ENCODE peak calls at places on chromosomes 6 and 20, in ten cellular contexts. One of them, this sample, is unnamed.
A peak's percentile ranks its signal among the peaks of the same experiment; 100 is the strongest.

GRCh38 chr20:46820682-46821081 is 74.0 kb upstream of the EYA2 start:
- DNase-seq in ascending aorta: no peak
- DNase-seq in tibial nerve: no peak
- DNase-seq in stomach: peak; percentile 30
- DNase-seq in cardiac muscle cell: peak; percentile 49
- DNase-seq in trophoblast cell: no peak
- DNase-seq in transverse colon: peak; percentile 71
- DNase-seq in BE2C: no peak
- DNase-seq in adrenal gland: no peak
- DNase-seq in PC-3: no peak
- DNase-seq in this sample: peak; percentile 12

GRCh38 chr6:138492871-138493270 is 6.4 kb downstream of the NHSL1 start:
- DNase-seq in cardiac muscle cell: no peak
- DNase-seq in ascending aorta: no peak
- DNase-seq in PC-3: no peak
- DNase-seq in trophoblast cell: no peak
- DNase-seq in tibial nerve: no peak
- DNase-seq in transverse colon: no peak
- DNase-seq in stomach: no peak
- DNase-seq in BE2C: no peak
- DNase-seq in adrenal gland: no peak
- DNase-seq in this sample: no peak

GRCh38 chr20:9200196-9200595 is 131.3 kb downstream of the PLCB4 start:
- DNase-seq in transverse colon: no peak
- DNase-seq in stomach: no peak
- DNase-seq in cardiac muscle cell: no peak
- DNase-seq in adrenal gland: no peak
- DNase-seq in ascending aorta: no peak
- DNase-seq in trophoblast cell: no peak
- DNase-seq in tibial nerve: no peak
- DNase-seq in BE2C: no peak
- DNase-seq in PC-3: no peak
- DNase-seq in this sample: no peak

GRCh38 chr6:133315811-133316210 is 74.7 kb downstream of the EYA4 start:
- DNase-seq in BE2C: peak; percentile 54
- DNase-seq in tibial nerve: no peak
- DNase-seq in stomach: no peak
- DNase-seq in transverse colon: no peak
- DNase-seq in adrenal gland: no peak
- DNase-seq in ascending aorta: no peak
- DNase-seq in cardiac muscle cell: no peak
- DNase-seq in trophoblast cell: no peak
- DNase-seq in PC-3: no peak
- DNase-seq in this sample: no peak

GRCh38 chr20:58012731-58013510 is 215.5 kb downstream of the ANKRD60 start:
- DNase-seq in ascending aorta: no peak
- DNase-seq in stomach: no peak
- DNase-seq in trophoblast cell: no peak
- DNase-seq in adrenal gland: no peak
- DNase-seq in cardiac muscle cell: no peak
- DNase-seq in tibial nerve: no peak
- DNase-seq in PC-3: no peak
- DNase-seq in BE2C: no peak
- DNase-seq in transverse colon: no peak
- DNase-seq in this sample: no peak

GRCh38 chr6:95176322-95176721 is 401.0 kb upstream of the MANEA start:
- DNase-seq in PC-3: no peak
- DNase-seq in stomach: no peak
- DNase-seq in ascending aorta: no peak
- DNase-seq in cardiac muscle cell: no peak
- DNase-seq in trophoblast cell: no peak
- DNase-seq in transverse colon: no peak
- DNase-seq in adrenal gland: no peak
- DNase-seq in BE2C: no peak
- DNase-seq in tibial nerve: no peak
- DNase-seq in this sample: peak; percentile 75

GRCh38 chr6:52929321-52930164 is 20.0 kb upstream of the GSTA3 start:
- DNase-seq in ascending aorta: no peak
- DNase-seq in BE2C: peak; percentile 85
- DNase-seq in adrenal gland: peak; percentile 79
- DNase-seq in transverse colon: no peak
- DNase-seq in stomach: peak; percentile 66
- DNase-seq in trophoblast cell: peak; percentile 80
- DNase-seq in tibial nerve: no peak
- DNase-seq in PC-3: peak; percentile 96
- DNase-seq in cardiac muscle cell: no peak
- DNase-seq in this sample: peak; percentile 50

GRCh38 chr20:13166006-13166405 is 55.1 kb upstream of the ISM1 start:
- DNase-seq in tibial nerve: no peak
- DNase-seq in transverse colon: no peak
- DNase-seq in stomach: no peak
- DNase-seq in trophoblast cell: no peak
- DNase-seq in cardiac muscle cell: peak; percentile 54
- DNase-seq in adrenal gland: no peak
- DNase-seq in ascending aorta: no peak
- DNase-seq in PC-3: no peak
- DNase-seq in BE2C: no peak
- DNase-seq in this sample: no peak

GRCh38 chr6:2817778-2818443 is 23.8 kb downstream of the SERPINB1 start:
- DNase-seq in BE2C: no peak
- DNase-seq in ascending aorta: no peak
- DNase-seq in trophoblast cell: no peak
- DNase-seq in adrenal gland: no peak
- DNase-seq in PC-3: peak; percentile 93
- DNase-seq in tibial nerve: no peak
- DNase-seq in transverse colon: no peak
- DNase-seq in stomach: no peak
- DNase-seq in cardiac muscle cell: no peak
- DNase-seq in this sample: no peak

GRCh38 chr20:22495172-22495571 is 89.2 kb downstream of the FOXA2 start:
- DNase-seq in cardiac muscle cell: no peak
- DNase-seq in BE2C: no peak
- DNase-seq in adrenal gland: no peak
- DNase-seq in transverse colon: no peak
- DNase-seq in ascending aorta: no peak
- DNase-seq in trophoblast cell: no peak
- DNase-seq in PC-3: no peak
- DNase-seq in stomach: no peak
- DNase-seq in tibial nerve: no peak
- DNase-seq in this sample: no peak

GRCh38 chr20:49132995-49133451 is 55.1 kb downstream of the STAU1 start:
- DNase-seq in cardiac muscle cell: peak; percentile 72
- DNase-seq in adrenal gland: no peak
- DNase-seq in transverse colon: no peak
- DNase-seq in PC-3: peak; percentile 90
- DNase-seq in trophoblast cell: peak; percentile 21
- DNase-seq in stomach: no peak
- DNase-seq in tibial nerve: no peak
- DNase-seq in ascending aorta: no peak
- DNase-seq in BE2C: peak; percentile 37
- DNase-seq in this sample: peak; percentile 84

DNA sequence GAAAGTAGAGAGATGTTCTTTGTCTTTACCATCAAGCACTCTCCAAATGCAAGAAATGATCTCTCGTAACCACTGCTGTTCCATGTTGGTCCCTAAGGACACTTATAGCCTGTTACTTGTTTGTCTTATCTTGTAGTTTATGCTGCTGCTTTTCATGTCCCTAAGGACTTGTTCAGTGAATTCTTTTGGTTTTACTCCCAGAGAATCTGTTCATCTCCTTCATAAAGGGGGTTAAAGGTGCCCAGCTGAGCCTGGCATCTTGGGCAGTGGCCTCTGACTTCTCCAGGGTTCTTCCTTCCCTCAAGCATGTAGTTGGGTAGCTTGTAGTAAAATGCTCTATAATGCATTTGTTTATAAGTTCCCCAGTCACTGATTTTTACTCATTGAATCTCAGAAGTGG is 864 bp upstream of the PKIG start:
- DNase-seq in ascending aorta: no peak
- DNase-seq in adrenal gland: no peak
- DNase-seq in BE2C: no peak
- DNase-seq in transverse colon: no peak
- DNase-seq in stomach: no peak
- DNase-seq in tibial nerve: no peak
- DNase-seq in cardiac muscle cell: no peak
- DNase-seq in trophoblast cell: no peak
- DNase-seq in PC-3: no peak
- DNase-seq in this sample: peak; percentile 33
- H3K4me1 ChIP-seq in ascending aorta: peaks cover 18% of the 10 kb centered on the region
- H3K4me1 ChIP-seq in adrenal gland: peaks cover 35% of the 10 kb centered on the region
- H3K4me1 ChIP-seq in BE2C: no peaks in the 10 kb centered on the region
- H3K4me1 ChIP-seq in transverse colon: peaks cover 30% of the 10 kb centered on the region
- H3K4me1 ChIP-seq in stomach: peaks cover 57% of the 10 kb centered on the region
- H3K4me1 ChIP-seq in tibial nerve: no peaks in the 10 kb centered on the region
- H3K4me1 ChIP-seq in cardiac muscle cell: peaks cover 27% of the 10 kb centered on the region
- H3K4me1 ChIP-seq in trophoblast cell: peaks cover 17% of the 10 kb centered on the region
- H3K4me1 ChIP-seq in PC-3: peaks cover 25% of the 10 kb centered on the region
- H3K4me1 ChIP-seq in this sample: peaks cover 48% of the 10 kb centered on the region

GRCh38 chr6:36788186-36788585 is 51.1 kb downstream of the CPNE5 start:
- DNase-seq in transverse colon: no peak
- DNase-seq in ascending aorta: no peak
- DNase-seq in BE2C: no peak
- DNase-seq in tibial nerve: no peak
- DNase-seq in cardiac muscle cell: no peak
- DNase-seq in PC-3: no peak
- DNase-seq in stomach: no peak
- DNase-seq in trophoblast cell: no peak
- DNase-seq in adrenal gland: no peak
- DNase-seq in this sample: no peak
- H3K27me3 ChIP-seq in transverse colon: peaks cover 5% of the 10 kb centered on the region
- H3K27me3 ChIP-seq in ascending aorta: no peaks in the 10 kb centered on the region
- H3K27me3 ChIP-seq in BE2C: no peaks in the 10 kb centered on the region
- H3K27me3 ChIP-seq in tibial nerve: no peaks in the 10 kb centered on the region
- H3K27me3 ChIP-seq in cardiac muscle cell: no peaks in the 10 kb centered on the region
- H3K27me3 ChIP-seq in PC-3: peaks cover 12% of the 10 kb centered on the region
- H3K27me3 ChIP-seq in stomach: no peaks in the 10 kb centered on the region
- H3K27me3 ChIP-seq in trophoblast cell: no peaks in the 10 kb centered on the region
- H3K27me3 ChIP-seq in adrenal gland: no peaks in the 10 kb centered on the region
- H3K27me3 ChIP-seq in this sample: no peaks in the 10 kb centered on the region

GRCh38 chr6:157455731-157456523 is 74.9 kb downstream of the ZDHHC14 start:
- DNase-seq in BE2C: no peak
- DNase-seq in trophoblast cell: no peak
- DNase-seq in tibial nerve: no peak
- DNase-seq in adrenal gland: no peak
- DNase-seq in PC-3: no peak
- DNase-seq in cardiac muscle cell: no peak
- DNase-seq in stomach: no peak
- DNase-seq in transverse colon: no peak
- DNase-seq in ascending aorta: no peak
- DNase-seq in this sample: no peak

GRCh38 chr6:157453131-157453530 is 72.1 kb downstream of the ZDHHC14 start:
- DNase-seq in PC-3: no peak
- DNase-seq in trophoblast cell: no peak
- DNase-seq in BE2C: no peak
- DNase-seq in stomach: no peak
- DNase-seq in transverse colon: no peak
- DNase-seq in adrenal gland: no peak
- DNase-seq in tibial nerve: no peak
- DNase-seq in ascending aorta: no peak
- DNase-seq in cardiac muscle cell: no peak
- DNase-seq in this sample: no peak

GRCh38 chr6:157453978-157454377 is 73.0 kb downstream of the ZDHHC14 start:
- DNase-seq in ascending aorta: no peak
- DNase-seq in adrenal gland: no peak
- DNase-seq in cardiac muscle cell: no peak
- DNase-seq in PC-3: no peak
- DNase-seq in tibial nerve: no peak
- DNase-seq in transverse colon: no peak
- DNase-seq in trophoblast cell: no peak
- DNase-seq in stomach: no peak
- DNase-seq in BE2C: no peak
- DNase-seq in this sample: no peak

GRCh38 chr6:157456524-157456829 is 75.5 kb downstream of the ZDHHC14 start:
- DNase-seq in stomach: no peak
- DNase-seq in cardiac muscle cell: no peak
- DNase-seq in adrenal gland: no peak
- DNase-seq in PC-3: no peak
- DNase-seq in trophoblast cell: peak; percentile 32
- DNase-seq in BE2C: no peak
- DNase-seq in ascending aorta: no peak
- DNase-seq in tibial nerve: no peak
- DNase-seq in transverse colon: no peak
- DNase-seq in this sample: no peak

DNA sequence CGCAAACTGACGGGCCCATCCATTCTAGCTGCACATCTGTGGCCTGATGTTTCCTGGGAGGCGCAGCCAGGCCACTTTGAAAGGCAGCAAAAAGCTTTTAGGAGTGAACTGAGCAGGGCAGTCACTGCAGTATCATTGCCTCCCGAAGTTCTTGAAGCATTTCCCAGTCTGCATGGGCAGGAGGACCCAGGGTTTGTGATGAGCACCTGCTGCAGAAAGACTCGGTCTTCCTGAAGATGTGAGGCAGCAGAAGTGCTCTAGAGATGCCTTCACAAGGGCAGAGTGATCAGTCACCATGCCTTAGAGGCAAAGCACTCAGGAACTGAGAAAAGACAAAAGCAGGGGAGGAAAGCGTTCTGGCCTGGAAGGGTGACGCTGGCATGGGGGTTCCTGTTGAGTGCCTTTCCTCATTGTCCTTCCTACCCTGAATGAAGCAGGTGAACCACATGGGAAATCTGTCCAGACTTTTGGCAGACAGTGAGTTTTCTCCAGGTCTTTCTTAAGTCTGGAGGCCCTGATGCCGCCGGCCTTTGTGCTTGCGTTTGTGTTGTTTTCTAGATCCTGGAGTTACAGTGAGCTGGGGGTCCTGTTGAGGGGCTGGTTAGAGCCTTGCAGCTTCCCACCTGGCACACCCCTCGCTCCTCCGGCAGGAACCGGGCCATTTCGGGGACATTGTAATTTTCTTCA is 74.2 kb downstream of the ZDHHC14 start:
- DNase-seq in cardiac muscle cell: no peak
- DNase-seq in PC-3: no peak
- DNase-seq in trophoblast cell: no peak
- DNase-seq in stomach: no peak
- DNase-seq in transverse colon: no peak
- DNase-seq in tibial nerve: no peak
- DNase-seq in BE2C: no peak
- DNase-seq in adrenal gland: no peak
- DNase-seq in ascending aorta: no peak
- DNase-seq in this sample: no peak
- H3K4me1 ChIP-seq in cardiac muscle cell: no peaks in the 10 kb centered on the region
- H3K4me1 ChIP-seq in PC-3: no peaks in the 10 kb centered on the region
- H3K4me1 ChIP-seq in trophoblast cell: no peaks in the 10 kb centered on the region
- H3K4me1 ChIP-seq in stomach: peaks cover 4% of the 10 kb centered on the region
- H3K4me1 ChIP-seq in transverse colon: peaks cover 12% of the 10 kb centered on the region
- H3K4me1 ChIP-seq in tibial nerve: no peaks in the 10 kb centered on the region
- H3K4me1 ChIP-seq in BE2C: no peaks in the 10 kb centered on the region
- H3K4me1 ChIP-seq in adrenal gland: no peaks in the 10 kb centered on the region
- H3K4me1 ChIP-seq in ascending aorta: no peaks in the 10 kb centered on the region
- H3K4me1 ChIP-seq in this sample: no peaks in the 10 kb centered on the region

DNA sequence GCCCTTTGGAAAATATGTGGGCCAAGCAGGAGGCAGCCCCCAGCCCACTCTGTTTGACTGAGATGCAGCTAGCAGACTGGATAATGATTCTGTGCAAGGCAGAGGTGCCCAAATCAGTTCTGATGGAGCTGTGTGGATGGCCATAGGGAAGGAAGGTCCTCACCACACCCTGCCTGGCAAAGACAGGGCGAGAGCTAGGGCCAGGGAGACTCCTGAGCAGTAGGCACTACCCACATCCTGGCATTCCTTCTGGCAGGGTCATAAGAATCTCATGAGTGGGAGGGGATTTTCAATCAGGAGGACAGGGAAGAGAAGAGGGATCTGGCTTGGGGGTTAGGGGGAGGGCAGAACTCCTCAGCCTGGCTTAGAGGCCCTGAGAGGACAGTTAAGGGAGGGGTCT is 18.6 kb upstream of the TREM2 start:
- DNase-seq in cardiac muscle cell: no peak
- DNase-seq in adrenal gland: no peak
- DNase-seq in stomach: no peak
- DNase-seq in transverse colon: no peak
- DNase-seq in PC-3: no peak
- DNase-seq in tibial nerve: no peak
- DNase-seq in ascending aorta: no peak
- DNase-seq in BE2C: no peak
- DNase-seq in trophoblast cell: no peak
- DNase-seq in this sample: no peak
- H3K27me3 ChIP-seq in cardiac muscle cell: no peaks in the 10 kb centered on the region
- H3K27me3 ChIP-seq in adrenal gland: no peaks in the 10 kb centered on the region
- H3K27me3 ChIP-seq in stomach: peaks cover 3% of the 10 kb centered on the region
- H3K27me3 ChIP-seq in transverse colon: no peaks in the 10 kb centered on the region
- H3K27me3 ChIP-seq in PC-3: peaks cover 42% of the 10 kb centered on the region
- H3K27me3 ChIP-seq in tibial nerve: no peaks in the 10 kb centered on the region
- H3K27me3 ChIP-seq in ascending aorta: no peaks in the 10 kb centered on the region
- H3K27me3 ChIP-seq in BE2C: peaks cover 5% of the 10 kb centered on the region
- H3K27me3 ChIP-seq in trophoblast cell: no peaks in the 10 kb centered on the region
- H3K27me3 ChIP-seq in this sample: no peaks in the 10 kb centered on the region